ENCODE peak calls at places on chromosome 11, in seven cellular contexts. X is IMR-90, Z is mesendoderm, O is H1, J is trophoblast cell, S is H9, U is neuronal stem cell. N is an unnamed sample.
A peak's percentile ranks its signal among the peaks of the same experiment; 100 is the strongest.

GRCh38 chr11:64455436-64456261 is 96.7 kb downstream of the RPS6KA4 start:
- DNase-seq in U (no peak), X (no peak), Z (no peak), S (no peak), O (no peak), J (no peak), N (no peak)

GRCh38 chr11:111461460-111462240 is 50.5 kb downstream of the BTG4 start:
- DNase-seq in U (no peak), X (no peak), O (no peak), Z (no peak), S (no peak), J (no peak), N (no peak)

GRCh38 chr11:18705651-18706281 is 7.2 kb downstream of the TMEM86A start:
- DNase-seq in X (no peak), J (no peak), S (no peak), O (no peak), U (no peak), Z (no peak), N (no peak)

GRCh38 chr11:17428930-17429329 is 40.5 kb upstream of the KCNJ11 start:
- DNase-seq in U (no peak), J (no peak), X (no peak), O (no peak), Z (no peak), S (no peak), N (no peak)

GRCh38 chr11:46719543-46720218 is 668 bp downstream of the F2 start:
- DNase-seq in J (no peak), O (no peak), X (no peak), Z (no peak), U (no peak), S (no peak), N (no peak)

GRCh38 chr11:105155679-105156078 is 16.1 kb upstream of the CARD18 start:
- DNase-seq in U (no peak), X (no peak), J (no peak), Z (peak; percentile 48), O (no peak), S (peak; percentile 26), N (no peak)

GRCh38 chr11:135074397-135074998 is 662.5 kb upstream of the B3GAT1 start:
- DNase-seq in Z (peak; percentile 46), S (no peak), O (no peak), X (no peak), J (no peak), U (no peak), N (no peak)

GRCh38 chr11:118615282-118615979 is 8.0 kb downstream of the PHLDB1 start:
- DNase-seq in J (no peak), S (peak; percentile 93), O (peak; percentile 80), Z (peak; percentile 98), U (peak; percentile 83), X (no peak), N (no peak)

GRCh38 chr11:24145411-24145810 is 351.4 kb upstream of the LUZP2 start:
- DNase-seq in O (no peak), J (peak; percentile 10), Z (no peak), U (no peak), X (peak; percentile 2), S (no peak), N (no peak)

GRCh38 chr11:134333312-134333711 is 1.5 kb downstream of the GLB1L2 start:
- DNase-seq in X (no peak), O (no peak), J (no peak), S (no peak), U (no peak), Z (no peak), N (no peak)

GRCh38 chr11:118897721-118898310 is 14.1 kb downstream of the CXCR5 start:
- DNase-seq in Z (peak; percentile 36), O (no peak), U (no peak), S (no peak), J (no peak), X (no peak), N (no peak)

GRCh38 chr11:128283445-128283844 is 303.9 kb downstream of the ETS1 start:
- DNase-seq in Z (no peak), S (no peak), O (no peak), J (peak; percentile 15), U (no peak), X (peak; percentile 59), N (peak; percentile 38)

GRCh38 chr11:78138694-78139421 is 568 bp downstream of the ALG8 start:
- DNase-seq in J (peak; percentile 35), O (no peak), X (peak; percentile 31), U (peak; percentile 3), S (no peak), Z (peak; percentile 66), N (peak; percentile 14)

GRCh38 chr11:89545701-89546100 is 54.5 kb upstream of the NOX4 start:
- DNase-seq in O (no peak), Z (no peak), U (no peak), S (no peak), X (no peak), J (peak; percentile 24), N (no peak)

GRCh38 chr11:20029193-20029592 is 131.1 kb downstream of the DBX1 start:
- DNase-seq in J (no peak), S (no peak), Z (no peak), U (no peak), O (no peak), X (no peak), N (no peak)

GRCh38 chr11:112724194-112724790 is 236.9 kb upstream of the NCAM1 start:
- DNase-seq in Z (no peak), S (no peak), X (no peak), U (no peak), J (no peak), O (no peak), N (no peak)

GRCh38 chr11:111939836-111940604 is 2.9 kb downstream of the DIXDC1 start:
- DNase-seq in Z (no peak), U (no peak), J (no peak), O (no peak), S (no peak), X (peak; percentile 94), N (peak; percentile 76)

GRCh38 chr11:23023319-23023718 is 163.0 kb upstream of the CCDC179 start:
- DNase-seq in U (no peak), O (no peak), J (no peak), Z (no peak), S (no peak), X (peak; percentile 2), N (no peak)

DNA sequence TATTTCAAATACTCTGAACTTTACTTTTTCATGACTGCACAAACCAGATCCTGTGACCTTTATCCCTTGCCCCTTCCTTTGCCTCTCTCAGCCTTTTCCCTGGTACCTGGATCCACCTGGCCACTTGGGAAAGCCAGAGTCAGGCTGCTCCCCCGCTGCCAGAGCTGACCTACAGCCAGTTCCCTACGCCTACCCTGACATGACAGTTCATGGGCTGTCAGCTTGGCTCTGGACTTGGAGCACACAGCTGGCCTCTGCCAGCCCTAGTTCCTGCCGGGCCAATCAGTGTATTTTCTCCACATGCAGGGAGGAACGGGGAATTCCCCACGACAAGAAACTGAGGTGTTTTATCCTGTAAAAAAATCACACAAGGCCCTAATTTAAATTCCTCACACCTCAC is 382.6 kb downstream of the INSC start:
- DNase-seq in X (no peak), U (no peak), J (no peak), O (no peak), Z (no peak), S (no peak), N (no peak)
- H2BK5ac ChIP-seq in X (no peak overlapping the region), U (no peak overlapping the region), J (no peak overlapping the region), O (no peak overlapping the region), Z (no peak overlapping the region), S (no peak overlapping the region), N (no peak overlapping the region)

GRCh38 chr11:1309498-1310314 is at the start of gene TOLLIP:
- DNase-seq in S (peak; percentile 95), O (peak; percentile 98), Z (peak; percentile 95), U (peak; percentile 94), X (peak; percentile 87), J (peak; percentile 95), N (peak; percentile 88)
- H3K4me1 ChIP-seq in S (no peaks in the 10 kb centered on the region), O (no peaks in the 10 kb centered on the region), Z (no peaks in the 10 kb centered on the region), U (peaks cover 5% of the 10 kb centered on the region), X (peaks cover 4% of the 10 kb centered on the region), J (peaks cover 10% of the 10 kb centered on the region), N (peaks cover 43% of the 10 kb centered on the region)

GRCh38 chr11:44708523-44709280 is 18.1 kb upstream of the TSPAN18 start:
- DNase-seq in Z (no peak), J (no peak), U (no peak), S (no peak), X (no peak), O (no peak), N (no peak)
- H2BK5ac ChIP-seq in Z (no peak overlapping the region), J (no peak overlapping the region), U (no peak overlapping the region), S (no peak overlapping the region), X (no peak overlapping the region), O (no peak overlapping the region), N (no peak overlapping the region)

GRCh38 chr11:60913793-60914619 is at the start of gene TMEM109:
- DNase-seq in X (peak; percentile 86), Z (peak; percentile 95), S (peak; percentile 90), U (peak; percentile 93), J (peak; percentile 70), O (peak; percentile 90), N (peak; percentile 94)
- H3K4me1 ChIP-seq in X (peaks cover 7% of the 10 kb centered on the region), Z (peaks cover 15% of the 10 kb centered on the region), S (peaks cover 2% of the 10 kb centered on the region), U (peaks cover 22% of the 10 kb centered on the region), J (peaks cover 15% of the 10 kb centered on the region), O (peaks cover 10% of the 10 kb centered on the region), N (peaks cover 22% of the 10 kb centered on the region)

DNA sequence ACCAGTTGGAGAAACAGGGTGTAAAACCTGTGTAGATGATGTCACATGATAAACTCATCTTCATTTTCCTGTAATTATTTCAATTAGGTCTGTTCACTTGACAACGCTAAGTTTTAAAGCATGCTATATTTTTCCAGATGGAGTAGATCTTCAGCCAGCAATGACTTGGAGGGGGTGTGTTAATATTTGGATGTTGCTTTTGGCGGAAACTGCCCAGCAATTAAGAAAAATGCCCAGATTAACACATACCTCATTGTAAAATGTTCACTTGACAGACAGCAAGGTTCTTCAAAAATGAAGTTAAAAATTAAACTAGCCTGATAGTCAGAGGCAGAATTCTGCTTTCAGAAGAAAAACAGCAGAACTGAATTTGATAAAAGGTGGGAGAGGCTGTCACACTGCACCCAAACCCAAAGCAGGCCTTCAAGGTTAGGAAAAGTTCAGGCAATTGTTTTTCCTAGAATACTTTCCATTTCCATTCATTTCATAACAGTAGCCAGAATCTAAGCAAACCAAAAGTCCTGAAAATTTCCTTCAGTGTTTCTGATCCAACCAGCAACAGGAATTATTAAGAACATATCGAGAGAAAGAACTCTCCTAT is 33.0 kb downstream of the VSIG10L2 start:
- DNase-seq in Z (no peak), O (no peak), U (no peak), J (no peak), S (no peak), X (no peak), N (no peak)
- H2BK5ac ChIP-seq in Z (no peak overlapping the region), O (no peak overlapping the region), U (no peak overlapping the region), J (no peak overlapping the region), S (no peak overlapping the region), X (no peak overlapping the region), N (no peak overlapping the region)

DNA sequence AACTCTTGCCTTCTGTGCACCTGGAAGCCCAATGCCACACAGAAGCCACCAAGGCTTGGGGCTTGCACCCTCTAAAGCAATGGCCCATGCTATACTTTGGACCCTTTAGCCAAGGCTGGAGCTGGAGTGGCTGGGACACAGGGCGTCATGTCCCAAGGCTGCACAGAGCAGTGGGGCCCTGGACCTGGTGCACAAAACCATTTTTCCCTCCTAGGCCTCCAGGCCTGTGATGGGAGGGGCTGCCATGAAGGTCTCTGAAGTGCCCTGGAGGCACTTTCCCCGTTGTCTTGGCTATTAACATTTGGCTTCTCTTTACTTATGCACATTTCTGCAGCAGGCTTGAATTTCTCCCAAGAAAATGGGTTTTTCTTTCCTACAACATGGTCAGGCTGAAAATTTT is 20.6 kb upstream of the TMEM45B start:
- DNase-seq in U (no peak), Z (no peak), S (no peak), O (no peak), X (no peak), J (no peak), N (no peak)
- H3K4me1 ChIP-seq in U (no peaks in the 10 kb centered on the region), Z (no peaks in the 10 kb centered on the region), S (no peaks in the 10 kb centered on the region), O (no peaks in the 10 kb centered on the region), X (no peaks in the 10 kb centered on the region), J (no peaks in the 10 kb centered on the region), N (no peaks in the 10 kb centered on the region)

GRCh38 chr11:76235233-76236091 is 29.2 kb upstream of the WNT11 start:
- DNase-seq in S (peak; percentile 96), O (peak; percentile 99), Z (peak; percentile 98), J (peak; percentile 91), U (peak; percentile 98), X (peak; percentile 91), N (peak; percentile 96)
- H2BK5ac ChIP-seq in S (no peak overlapping the region), O (peak overlapping the region; percentile 99), Z (no peak overlapping the region), J (no peak overlapping the region), U (peak overlapping the region; percentile 67), X (no peak overlapping the region), N (no peak overlapping the region)

N was measured in mesenchymal stem cell.